ENCODE peak calls at places on chromosomes 1 and 21, in four cellular contexts. One of them, this sample, is unnamed.

GRCh38 chr1:27057801-27058647 is 45.4 kb upstream of the TENT5B start:
- DNase-seq in A549: no peak
- DNase-seq in cardiac fibroblast: no peak
- DNase-seq in H7: peak; percentile 77
- DNase-seq in this sample: no peak

GRCh38 chr21:8991968-8992621 is 1529.3 kb upstream of the TPTE start:
- DNase-seq in A549: no peak
- DNase-seq in cardiac fibroblast: peak; percentile 29
- DNase-seq in H7: no peak
- DNase-seq in this sample: no peak

GRCh38 chr1:169650551-169650950 is 20.6 kb upstream of the SELP start:
- DNase-seq in A549: no peak
- DNase-seq in cardiac fibroblast: no peak
- DNase-seq in H7: no peak
- DNase-seq in this sample: no peak

GRCh38 chr1:25096307-25097150 is 135.8 kb downstream of the SYF2 start:
- DNase-seq in A549: no peak
- DNase-seq in cardiac fibroblast: no peak
- DNase-seq in H7: no peak
- DNase-seq in this sample: no peak

GRCh38 chr1:196464545-196464944 is 143.7 kb downstream of the KCNT2 start:
- DNase-seq in A549: no peak
- DNase-seq in cardiac fibroblast: no peak
- DNase-seq in H7: no peak
- DNase-seq in this sample: no peak

GRCh38 chr1:225554216-225554812 is 98.6 kb downstream of the ENAH start:
- DNase-seq in A549: peak; percentile 18
- DNase-seq in cardiac fibroblast: peak; percentile 54
- DNase-seq in H7: peak; percentile 46
- DNase-seq in this sample: no peak

GRCh38 chr1:162035241-162035640 is 11.6 kb upstream of the OLFML2B start:
- DNase-seq in A549: no peak
- DNase-seq in cardiac fibroblast: peak; percentile 31
- DNase-seq in H7: no peak
- DNase-seq in this sample: no peak

GRCh38 chr1:234620272-234620711 is 10.3 kb upstream of the IRF2BP2 start:
- DNase-seq in A549: no peak
- DNase-seq in cardiac fibroblast: peak; percentile 14
- DNase-seq in H7: no peak
- DNase-seq in this sample: no peak

GRCh38 chr1:193709607-193710006 is 523.2 kb upstream of the B3GALT2 start:
- DNase-seq in A549: no peak
- DNase-seq in cardiac fibroblast: no peak
- DNase-seq in H7: no peak
- DNase-seq in this sample: no peak

GRCh38 chr1:228037401-228038386 is 30.9 kb downstream of the WNT3A start:
- DNase-seq in A549: no peak
- DNase-seq in cardiac fibroblast: peak; percentile 40
- DNase-seq in H7: peak; percentile 92
- DNase-seq in this sample: no peak

GRCh38 chr1:178518894-178519293 is 6.0 kb downstream of the TEX35 start:
- DNase-seq in A549: no peak
- DNase-seq in cardiac fibroblast: no peak
- DNase-seq in H7: no peak
- DNase-seq in this sample: no peak

GRCh38 chr1:207918016-207918415 is 7.1 kb upstream of the CD34 start:
- DNase-seq in A549: no peak
- DNase-seq in cardiac fibroblast: no peak
- DNase-seq in H7: no peak
- DNase-seq in this sample: no peak

GRCh38 chr21:45202889-45203288 is 84.8 kb downstream of the POFUT2 start:
- DNase-seq in A549: no peak
- DNase-seq in cardiac fibroblast: no peak
- DNase-seq in H7: no peak
- DNase-seq in this sample: no peak

GRCh38 chr21:45202344-45202743 is 85.4 kb downstream of the POFUT2 start:
- DNase-seq in A549: no peak
- DNase-seq in cardiac fibroblast: no peak
- DNase-seq in H7: no peak
- DNase-seq in this sample: no peak

GRCh38 chr21:45199201-45199600 is 88.5 kb downstream of the POFUT2 start:
- DNase-seq in A549: no peak
- DNase-seq in cardiac fibroblast: no peak
- DNase-seq in H7: no peak
- DNase-seq in this sample: no peak

GRCh38 chr21:45200596-45201296 is 86.9 kb downstream of the POFUT2 start:
- DNase-seq in A549: no peak
- DNase-seq in cardiac fibroblast: no peak
- DNase-seq in H7: peak; percentile 19
- DNase-seq in this sample: no peak

DNA sequence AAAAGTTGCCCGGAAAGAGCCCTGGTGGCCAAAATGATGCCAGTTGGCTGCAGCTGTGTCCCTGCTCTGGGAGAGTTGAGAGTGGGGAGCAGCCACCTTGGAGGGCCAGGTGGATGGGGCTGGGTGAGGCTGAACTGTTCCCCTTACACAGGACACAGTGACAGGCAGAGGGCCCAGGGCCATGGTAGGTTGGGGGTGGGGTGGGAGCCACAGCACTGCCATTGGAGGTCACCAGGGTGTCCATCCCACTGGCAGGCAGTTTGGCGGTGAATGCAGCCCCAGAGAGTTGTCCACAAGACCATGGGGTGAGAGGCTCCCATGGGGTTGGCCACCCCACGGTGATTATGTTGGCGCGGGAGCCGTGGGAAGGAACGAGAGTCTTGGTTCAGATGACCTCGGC is 87.7 kb downstream of the POFUT2 start:
- DNase-seq in A549: no peak
- DNase-seq in cardiac fibroblast: no peak
- DNase-seq in H7: no peak
- DNase-seq in this sample: no peak
- H3K4me3 ChIP-seq in A549: no peak overlapping the region
- H3K4me3 ChIP-seq in cardiac fibroblast: no peak overlapping the region
- H3K4me3 ChIP-seq in H7: no peak overlapping the region
- H3K4me3 ChIP-seq in this sample: no peak overlapping the region

GRCh38 chr1:170660281-170660713 is 3.6 kb upstream of the PRRX1 start:
- DNase-seq in A549: no peak
- DNase-seq in cardiac fibroblast: no peak
- DNase-seq in H7: peak; percentile 69
- DNase-seq in this sample: no peak
- H3K4me3 ChIP-seq in A549: no peak overlapping the region
- H3K4me3 ChIP-seq in cardiac fibroblast: no peak overlapping the region
- H3K4me3 ChIP-seq in H7: peak overlapping the region; percentile 9
- H3K4me3 ChIP-seq in this sample: no peak overlapping the region

GRCh38 chr1:38476111-38476783 is 383.3 kb downstream of the RRAGC start:
- DNase-seq in A549: no peak
- DNase-seq in cardiac fibroblast: no peak
- DNase-seq in H7: peak; percentile 84
- DNase-seq in this sample: no peak
- H3K4me3 ChIP-seq in A549: no peak overlapping the region
- H3K4me3 ChIP-seq in cardiac fibroblast: no peak overlapping the region
- H3K4me3 ChIP-seq in H7: peak overlapping the region; percentile 40
- H3K4me3 ChIP-seq in this sample: no peak overlapping the region

DNA sequence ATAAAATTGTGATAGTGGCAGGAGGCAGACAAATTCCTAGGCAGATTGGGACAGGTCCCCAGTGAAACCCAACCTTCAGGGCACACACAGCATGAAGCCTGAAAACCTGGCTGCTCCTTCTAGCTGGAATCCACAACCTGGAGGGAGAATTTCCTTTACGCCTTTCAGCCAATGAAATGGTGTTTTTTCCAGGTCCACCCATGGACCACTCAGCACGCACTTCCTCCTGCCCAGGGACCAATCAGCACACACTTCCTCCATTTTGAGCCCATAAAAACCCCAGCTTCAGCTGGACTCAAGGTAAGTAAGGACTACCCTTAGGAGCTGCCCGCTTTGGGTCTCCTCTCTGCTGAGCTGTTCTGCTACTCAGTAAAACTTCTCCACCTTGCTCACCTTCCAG is 120.1 kb downstream of the AKT3 start:
- DNase-seq in A549: no peak
- DNase-seq in cardiac fibroblast: no peak
- DNase-seq in H7: peak; percentile 10
- DNase-seq in this sample: no peak
- H3K4me3 ChIP-seq in A549: no peak overlapping the region
- H3K4me3 ChIP-seq in cardiac fibroblast: no peak overlapping the region
- H3K4me3 ChIP-seq in H7: no peak overlapping the region
- H3K4me3 ChIP-seq in this sample: no peak overlapping the region

GRCh38 chr1:108502624-108503023 is 52.5 kb downstream of the NBPF6 start:
- DNase-seq in A549: no peak
- DNase-seq in cardiac fibroblast: peak; percentile 49
- DNase-seq in H7: no peak
- DNase-seq in this sample: no peak

GRCh38 chr1:108502138-108502537 is 52.0 kb downstream of the NBPF6 start:
- DNase-seq in A549: no peak
- DNase-seq in cardiac fibroblast: no peak
- DNase-seq in H7: no peak
- DNase-seq in this sample: no peak

GRCh38 chr1:108504447-108504846 is 54.3 kb downstream of the NBPF6 start:
- DNase-seq in A549: no peak
- DNase-seq in cardiac fibroblast: no peak
- DNase-seq in H7: no peak
- DNase-seq in this sample: no peak

GRCh38 chr1:108503062-108503740 is 53.1 kb downstream of the NBPF6 start:
- DNase-seq in A549: peak; percentile 13
- DNase-seq in cardiac fibroblast: peak; percentile 69
- DNase-seq in H7: no peak
- DNase-seq in this sample: no peak

GRCh38 chr1:108505766-108506075 is 54.2 kb upstream of the EEIG2 start:
- DNase-seq in A549: no peak
- DNase-seq in cardiac fibroblast: no peak
- DNase-seq in H7: no peak
- DNase-seq in this sample: no peak
- H3K4me3 ChIP-seq in A549: no peak overlapping the region
- H3K4me3 ChIP-seq in cardiac fibroblast: no peak overlapping the region
- H3K4me3 ChIP-seq in H7: no peak overlapping the region
- H3K4me3 ChIP-seq in this sample: no peak overlapping the region

DNA sequence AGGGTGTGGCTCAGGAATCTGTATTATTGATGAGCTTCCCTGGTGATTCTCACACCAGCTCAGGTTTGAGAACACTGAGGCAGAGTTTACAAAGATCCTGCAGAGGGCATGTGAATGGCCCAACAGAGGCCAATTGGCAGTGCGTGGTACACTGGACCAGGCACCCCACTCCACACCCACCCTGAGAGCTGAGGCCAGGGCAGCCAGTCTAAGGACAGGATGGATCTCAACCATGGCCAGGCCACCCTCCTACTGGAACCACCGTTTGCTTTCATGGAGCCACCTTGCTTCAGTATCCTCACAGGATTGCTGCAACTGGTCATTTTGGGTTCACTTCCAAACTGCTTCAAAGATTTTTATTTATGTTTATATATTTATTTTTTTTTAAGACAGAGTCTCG is 7.3 kb upstream of the RASSF5 start:
- DNase-seq in A549: no peak
- DNase-seq in cardiac fibroblast: no peak
- DNase-seq in H7: no peak
- DNase-seq in this sample: no peak
- H3K4me3 ChIP-seq in A549: no peak overlapping the region
- H3K4me3 ChIP-seq in cardiac fibroblast: no peak overlapping the region
- H3K4me3 ChIP-seq in H7: no peak overlapping the region
- H3K4me3 ChIP-seq in this sample: no peak overlapping the region